ENCODE peak calls at places on chromosome 20, in four cellular contexts. R, C, F and I are unnamed samples.

GRCh38 chr20:62425281-62426058 is 1.9 kb downstream of the RBBP8NL start:
- DNase-seq in F (no peak), R (no peak), C (no peak), I (no peak)

GRCh38 chr20:61684136-61684535 is 381.5 kb downstream of the TAF4 start:
- DNase-seq in R (no peak), C (no peak), F (no peak), I (no peak)

GRCh38 chr20:57797401-57797800 is 87.6 kb upstream of the PMEPA1 start:
- DNase-seq in C (no peak), F (no peak), R (no peak), I (no peak)

GRCh38 chr20:62816031-62816878 is 595 bp upstream of the COL9A3 start:
- DNase-seq in R (no peak), C (no peak), F (peak), I (no peak)

GRCh38 chr20:40339661-40340449 is 349.2 kb downstream of the MAFB start:
- DNase-seq in C (peak), R (peak), F (no peak), I (peak)

GRCh38 chr20:17614176-17614811 is 44.4 kb downstream of the DSTN start:
- DNase-seq in R (no peak), F (peak), C (peak), I (peak)

GRCh38 chr20:50713677-50714101 is 17.7 kb upstream of the PARD6B start:
- DNase-seq in R (no peak), F (no peak), C (no peak), I (peak)

GRCh38 chr20:45390931-45391330 is 12.8 kb upstream of the TP53TG5 start:
- DNase-seq in R (no peak), C (no peak), F (no peak), I (no peak)

GRCh38 chr20:49701313-49701731 is 12.4 kb downstream of the B4GALT5 start:
- DNase-seq in F (no peak), C (no peak), R (no peak), I (peak)

GRCh38 chr20:45289942-45290676 is 16.5 kb upstream of the RBPJL start:
- DNase-seq in R (no peak), C (no peak), F (no peak), I (no peak)

GRCh38 chr20:40551125-40551530 is 137.9 kb downstream of the MAFB start:
- DNase-seq in C (peak), F (no peak), R (no peak), I (peak)

GRCh38 chr20:47843886-47844567 is 58.7 kb upstream of the SULF2 start:
- DNase-seq in F (no peak), R (no peak), C (no peak), I (no peak)